ENCODE peak calls at places on chromosomes 12 and 14, in four cellular contexts. A is upper lobe of right lung, C is breast epithelium, T is B cell. W is an unnamed sample.
A peak's percentile ranks its signal among the peaks of the same experiment; 100 is the strongest.

GRCh38 chr12:102539651-102540553 is 59.5 kb upstream of the IGF1 start:
- DNase-seq in T (no peak), C (no peak), A (no peak), W (no peak)

GRCh38 chr14:21044106-21044618 is 2.0 kb downstream of the RNASE7 start:
- DNase-seq in A (no peak), T (no peak), C (no peak), W (no peak)

GRCh38 chr14:69260979-69261605 is 1.1 kb downstream of the GALNT16 start:
- DNase-seq in A (no peak), C (no peak), T (peak; percentile 86), W (no peak)

GRCh38 chr12:116601933-116602809 is 43.0 kb downstream of the MAP1LC3B2 start:
- DNase-seq in T (no peak), C (no peak), A (no peak), W (no peak)

GRCh38 chr14:55099741-55100140 is 29.3 kb upstream of the LGALS3 start:
- DNase-seq in C (no peak), T (no peak), A (no peak), W (no peak)

GRCh38 chr14:52801014-52801708 is 9.8 kb upstream of the GNPNAT1 start:
- DNase-seq in T (no peak), A (no peak), C (no peak), W (no peak)

GRCh38 chr12:102567031-102567985 is 86.9 kb upstream of the IGF1 start:
- DNase-seq in A (no peak), C (no peak), T (no peak), W (no peak)

GRCh38 chr12:89861086-89861485 is 152.4 kb upstream of the ATP2B1 start:
- DNase-seq in A (no peak), T (no peak), C (no peak), W (no peak)

GRCh38 chr14:77498120-77498979 is at the start of gene ISM2:
- DNase-seq in C (no peak), A (peak; percentile 65), T (peak; percentile 83), W (no peak)

GRCh38 chr12:48995061-48995879 is 3.9 kb downstream of the DDN start:
- DNase-seq in C (peak; percentile 72), A (peak; percentile 90), T (peak; percentile 85), W (peak; percentile 96)

GRCh38 chr12:131726-132465 is 65.3 kb downstream of the IQSEC3 start:
- DNase-seq in T (no peak), A (no peak), C (no peak), W (no peak)

GRCh38 chr14:69963966-69964365 is 84.8 kb downstream of the SMOC1 start:
- DNase-seq in C (no peak), A (no peak), T (no peak), W (no peak)

GRCh38 chr12:105228494-105228893 is 7.5 kb downstream of the APPL2 start:
- DNase-seq in A (no peak), T (no peak), C (no peak), W (no peak)

GRCh38 chr12:123655420-123655819 is 15.5 kb upstream of the TCTN2 start:
- DNase-seq in A (no peak), C (no peak), T (no peak), W (no peak)

GRCh38 chr12:91224411-91224810 is 41.8 kb upstream of the DCN start:
- DNase-seq in A (no peak), C (no peak), T (no peak), W (no peak)

GRCh38 chr14:99803106-99803437 is 9.9 kb downstream of the EML1 start:
- DNase-seq in A (no peak), C (no peak), T (no peak), W (no peak)

GRCh38 chr12:93785262-93786010 is 108.3 kb downstream of the CRADD start:
- DNase-seq in A (no peak), C (peak; percentile 50), T (no peak), W (no peak)

GRCh38 chr14:55701638-55702037 is 121.6 kb downstream of the KTN1 start:
- DNase-seq in C (no peak), T (no peak), A (no peak), W (no peak)

GRCh38 chr12:91339106-91339505 is 156.5 kb upstream of the DCN start:
- DNase-seq in T (no peak), A (no peak), C (no peak), W (no peak)

GRCh38 chr12:60684988-60685655 is 1089.3 kb downstream of the SLC16A7 start:
- DNase-seq in T (no peak), C (no peak), A (no peak), W (no peak)

GRCh38 chr14:54797556-54797955 is 105.1 kb downstream of the GCH1 start:
- DNase-seq in C (no peak), T (no peak), A (no peak), W (no peak)

GRCh38 chr12:108855284-108856169 is 1.9 kb downstream of the SSH1 start:
- DNase-seq in C (no peak), A (no peak), T (no peak), W (no peak)

GRCh38 chr12:25241171-25242020 is 9.3 kb downstream of the KRAS start:
- DNase-seq in A (no peak), C (no peak), T (no peak), W (no peak)

GRCh38 chr12:27460471-27460978 is 14.0 kb downstream of the SMCO2 start:
- DNase-seq in C (no peak), T (no peak), A (no peak), W (no peak)

GRCh38 chr12:47577213-47577612 is 128.6 kb downstream of the RPAP3 start:
- DNase-seq in T (no peak), A (no peak), C (no peak), W (no peak)

GRCh38 chr14:35459779-35460178 is 55.2 kb upstream of the NFKBIA start:
- DNase-seq in A (no peak), C (no peak), T (no peak), W (no peak)

GRCh38 chr12:124188561-124189405 is 106.1 kb upstream of the RFLNA start:
- DNase-seq in C (no peak), A (no peak), T (no peak), W (no peak)

GRCh38 chr14:87148655-87149054 is 844.3 kb downstream of the GALC start:
- DNase-seq in T (no peak), C (no peak), A (no peak), W (no peak)

GRCh38 chr14:44712095-44712822 is 205.2 kb upstream of the FSCB start:
- DNase-seq in A (no peak), T (no peak), C (no peak), W (no peak)

GRCh38 chr12:132766380-132767085 is 4.9 kb upstream of the ANKLE2 start:
- DNase-seq in T (no peak), C (no peak), A (no peak), W (no peak)

GRCh38 chr12:57242329-57242690 is 8.7 kb downstream of the STAC3 start:
- DNase-seq in T (no peak), C (peak; percentile 60), A (peak; percentile 71), W (no peak)

GRCh38 chr14:23294734-23295561 is 7.7 kb downstream of the PPP1R3E start:
- DNase-seq in T (no peak), C (peak; percentile 23), A (no peak), W (no peak)

GRCh38 chr12:44497044-44497443 is 379.1 kb downstream of the NELL2 start:
- DNase-seq in C (no peak), T (no peak), A (no peak), W (no peak)
- TF ChIP-seq CTCF in C (no peak), T (no peak), A (no peak), W (peak; percentile 19)

DNA sequence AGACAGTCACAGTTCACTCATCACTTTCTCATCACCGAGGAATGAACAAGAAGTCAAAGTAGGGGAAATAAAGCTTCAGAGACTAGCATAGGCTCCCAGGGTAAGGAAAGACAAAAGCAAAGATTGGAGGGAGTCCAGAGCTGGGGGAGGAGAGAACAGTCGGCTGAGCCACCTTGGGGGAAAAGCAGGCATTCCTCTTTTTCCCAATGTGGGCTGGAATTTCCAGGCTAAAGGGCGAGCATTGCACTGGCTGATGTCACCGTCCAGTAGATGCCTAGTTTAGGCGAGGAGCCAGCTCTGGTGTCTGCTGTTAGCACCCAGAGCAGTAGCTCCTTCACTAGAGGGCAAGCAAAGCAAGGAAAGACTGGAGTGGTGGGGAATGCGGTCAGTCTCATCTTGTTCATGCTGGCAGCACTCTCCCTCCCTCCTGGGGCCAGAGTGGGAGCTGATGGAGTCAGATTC is 8.5 kb upstream of the KRT75 start:
- DNase-seq in C (peak; percentile 81), A (no peak), T (no peak), W (no peak)
- TF ChIP-seq CTCF in C (no peak), A (no peak), T (no peak), W (peak; percentile 48)

GRCh38 chr12:111174283-111175108 is 194.4 kb downstream of the PHETA1 start:
- DNase-seq in C (no peak), T (no peak), A (no peak), W (no peak)
- TF ChIP-seq CTCF in C (no peak), T (no peak), A (peak; percentile 9), W (peak; percentile 38)

DNA sequence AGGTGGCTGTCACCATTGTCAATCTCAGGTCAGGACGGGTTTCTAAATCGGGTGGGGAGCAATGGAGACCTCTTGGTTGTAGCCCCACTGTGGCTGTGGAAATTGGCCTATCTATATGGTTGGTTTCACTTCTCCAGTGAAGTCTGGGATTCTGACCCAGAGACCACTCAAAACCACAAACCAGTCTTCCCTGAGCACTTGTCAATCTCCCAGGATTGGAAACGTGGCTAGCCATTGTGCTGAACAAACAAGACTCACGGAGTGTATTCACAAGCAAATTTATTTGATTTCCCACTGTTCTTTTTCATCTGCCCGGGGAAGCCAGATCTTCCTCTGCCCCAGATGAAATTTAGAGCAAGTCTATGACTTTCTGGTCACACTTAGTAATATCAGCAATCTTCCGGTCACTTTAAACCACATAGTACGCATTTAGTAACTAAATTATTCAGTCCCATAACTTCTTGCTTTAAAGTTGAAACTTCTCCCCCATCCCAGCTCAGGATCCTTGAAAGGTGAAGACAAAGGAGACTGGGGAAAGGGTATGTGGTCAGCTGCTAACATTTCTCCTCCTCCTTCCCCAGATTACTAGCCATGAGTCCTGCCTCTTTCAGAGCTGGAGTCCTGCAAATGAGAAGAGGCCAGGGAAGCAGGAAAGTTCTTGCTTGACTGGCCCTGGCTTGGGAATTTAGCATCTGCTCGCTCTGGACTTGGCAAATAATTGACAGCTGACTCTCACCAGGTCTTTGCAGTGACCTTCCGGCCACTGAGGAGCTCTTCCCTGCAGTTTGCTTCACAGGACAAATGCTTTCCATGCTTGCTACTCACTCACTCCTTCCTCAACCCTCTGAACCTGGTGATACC is 123.2 kb upstream of the MAX start:
- DNase-seq in C (no peak), T (no peak), A (no peak), W (no peak)
- TF ChIP-seq CTCF in C (no peak), T (no peak), A (no peak), W (no peak)